ENCODE peak calls at places on chromosomes 12 and 14, in eight cellular contexts. E is right cardiac atrium, D is pancreas, V is PC-3, P is aorta, I is SK-N-SH, W is IMR-90, N is colonic mucosa. G is an unnamed sample. For H3K9me3, the result is how much of the 10 kb centered on the place peaks cover.

GRCh38 chr12:3632256-3633240 is 120.4 kb downstream of the CRACR2A start:
- DNase-seq in V (peak), I (no peak), N (no peak), P (no peak), W (no peak), D (no peak), E (no peak), G (no peak)

GRCh38 chr12:46692606-46693005 is 133.2 kb downstream of the SLC38A4 start:
- DNase-seq in N (no peak), W (no peak), P (no peak), I (no peak), D (no peak), V (no peak), E (no peak), G (no peak)

GRCh38 chr12:119870462-119870861 is 6.7 kb downstream of the CIT start:
- DNase-seq in V (peak), E (no peak), I (no peak), W (no peak), D (no peak), P (no peak), N (no peak), G (no peak)

GRCh38 chr12:88057994-88058718 is 29.0 kb upstream of the C12orf50 start:
- DNase-seq in E (peak), D (no peak), N (no peak), P (no peak), V (no peak), W (peak), I (no peak), G (peak)

GRCh38 chr14:24013654-24014514 is 25.2 kb downstream of the DHRS4L2 start:
- DNase-seq in P (no peak), N (peak), E (no peak), I (peak), V (peak), D (peak), W (peak), G (no peak)

GRCh38 chr14:73231874-73232851 is 5.1 kb upstream of the PAPLN start:
- DNase-seq in D (no peak), W (no peak), E (no peak), N (no peak), I (peak), P (no peak), V (peak), G (no peak)

GRCh38 chr12:14995583-14996425 is 23.0 kb downstream of the PDE6H start:
- DNase-seq in P (no peak), V (peak), D (no peak), N (no peak), I (peak), W (peak), E (no peak), G (no peak)

GRCh38 chr12:60230103-60230502 is 634.3 kb downstream of the SLC16A7 start:
- DNase-seq in N (no peak), V (peak), I (no peak), P (no peak), D (no peak), E (no peak), W (peak), G (no peak)

GRCh38 chr14:39034481-39035296 is 68.3 kb downstream of the SEC23A start:
- DNase-seq in N (no peak), E (no peak), I (peak), W (no peak), D (no peak), P (no peak), V (peak), G (no peak)

GRCh38 chr12:979355-979754 is 11.7 kb upstream of the ERC1 start:
- DNase-seq in V (no peak), W (no peak), P (no peak), I (no peak), E (no peak), N (no peak), D (no peak), G (no peak)

GRCh38 chr12:56129210-56129691 is 1.2 kb downstream of the ESYT1 start:
- DNase-seq in W (peak), E (peak), D (peak), V (peak), N (peak), P (peak), I (peak), G (peak)

GRCh38 chr14:22414876-22415632 is 174.0 kb downstream of the DAD1 start:
- DNase-seq in V (no peak), I (no peak), W (no peak), E (no peak), P (no peak), N (no peak), D (no peak), G (no peak)

GRCh38 chr14:74014299-74014698 is 4.8 kb downstream of the ENTPD5 start:
- DNase-seq in P (no peak), D (no peak), E (no peak), W (no peak), N (no peak), I (no peak), V (no peak), G (no peak)

GRCh38 chr14:58807271-58807670 is 169.5 kb downstream of the DACT1 start:
- DNase-seq in N (no peak), E (no peak), I (no peak), P (no peak), W (no peak), V (no peak), D (no peak), G (no peak)

DNA sequence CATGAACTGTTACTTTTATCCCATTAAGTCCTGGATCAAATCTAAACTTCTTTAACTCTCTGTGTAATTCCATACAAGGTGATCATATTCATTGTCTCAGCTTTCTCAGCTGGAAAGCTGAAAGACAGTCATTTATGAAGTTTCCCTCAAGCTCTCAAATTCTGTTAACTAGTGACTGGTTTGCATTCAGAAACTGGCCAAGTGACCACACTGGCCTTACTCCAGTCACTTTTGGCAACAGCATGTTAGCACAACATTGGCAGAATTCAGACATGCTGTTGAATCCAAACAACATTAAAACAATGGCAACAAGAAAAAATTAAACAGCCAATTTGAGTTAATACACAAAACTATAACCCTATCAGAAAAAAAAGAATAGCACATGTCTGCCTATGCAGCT is 343.3 kb downstream of the MDGA2 start:
- DNase-seq in P (no peak), V (no peak), N (no peak), D (no peak), W (no peak), I (no peak), E (no peak), G (no peak)
- H3K4me3 ChIP-seq in P (no peak), V (no peak), N (no peak), D (no peak), W (no peak), I (no peak), E (no peak), G (no peak)

GRCh38 chr14:42299692-42300091 is 693.0 kb downstream of the LRFN5 start:
- DNase-seq in W (no peak), V (no peak), E (no peak), N (no peak), D (no peak), I (no peak), P (no peak), G (no peak)
- H3K9me3 ChIP-seq in W (under half), V (under half), E (under half), N (under half), D (under half), I (under half), P (under half), G (under half)

DNA sequence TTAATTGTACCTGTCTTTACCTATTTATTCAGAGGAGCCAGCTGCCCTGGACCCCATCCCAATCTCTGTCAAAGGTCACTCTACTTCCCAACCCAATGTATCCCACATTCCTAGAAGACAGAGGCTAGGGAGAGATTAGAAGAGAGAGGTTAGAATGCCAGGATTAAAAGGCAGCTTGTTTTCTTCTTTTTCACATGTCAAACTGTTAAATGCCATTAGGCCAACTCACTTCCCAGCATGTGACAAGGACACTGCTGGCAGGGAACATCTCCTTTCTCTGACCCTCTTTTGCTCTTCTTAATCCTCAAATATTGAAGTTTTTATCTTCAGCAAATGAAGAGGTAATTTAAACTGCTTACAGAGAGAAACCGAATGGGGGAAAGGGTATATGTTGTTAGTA is 89.1 kb downstream of the BBS10 start:
- DNase-seq in P (no peak), N (no peak), E (no peak), V (no peak), D (no peak), I (no peak), W (peak), G (no peak)
- H3K27ac ChIP-seq in P (no peak), N (no peak), E (no peak), V (no peak), D (no peak), I (peak), W (peak), G (peak)

GRCh38 chr12:27970981-27971489 is 1.5 kb downstream of the PTHLH start:
- DNase-seq in N (no peak), D (no peak), E (no peak), V (peak), W (no peak), I (peak), P (no peak), G (peak)
- H3K4me3 ChIP-seq in N (peak), D (no peak), E (peak), V (peak), W (no peak), I (no peak), P (peak), G (peak)

DNA sequence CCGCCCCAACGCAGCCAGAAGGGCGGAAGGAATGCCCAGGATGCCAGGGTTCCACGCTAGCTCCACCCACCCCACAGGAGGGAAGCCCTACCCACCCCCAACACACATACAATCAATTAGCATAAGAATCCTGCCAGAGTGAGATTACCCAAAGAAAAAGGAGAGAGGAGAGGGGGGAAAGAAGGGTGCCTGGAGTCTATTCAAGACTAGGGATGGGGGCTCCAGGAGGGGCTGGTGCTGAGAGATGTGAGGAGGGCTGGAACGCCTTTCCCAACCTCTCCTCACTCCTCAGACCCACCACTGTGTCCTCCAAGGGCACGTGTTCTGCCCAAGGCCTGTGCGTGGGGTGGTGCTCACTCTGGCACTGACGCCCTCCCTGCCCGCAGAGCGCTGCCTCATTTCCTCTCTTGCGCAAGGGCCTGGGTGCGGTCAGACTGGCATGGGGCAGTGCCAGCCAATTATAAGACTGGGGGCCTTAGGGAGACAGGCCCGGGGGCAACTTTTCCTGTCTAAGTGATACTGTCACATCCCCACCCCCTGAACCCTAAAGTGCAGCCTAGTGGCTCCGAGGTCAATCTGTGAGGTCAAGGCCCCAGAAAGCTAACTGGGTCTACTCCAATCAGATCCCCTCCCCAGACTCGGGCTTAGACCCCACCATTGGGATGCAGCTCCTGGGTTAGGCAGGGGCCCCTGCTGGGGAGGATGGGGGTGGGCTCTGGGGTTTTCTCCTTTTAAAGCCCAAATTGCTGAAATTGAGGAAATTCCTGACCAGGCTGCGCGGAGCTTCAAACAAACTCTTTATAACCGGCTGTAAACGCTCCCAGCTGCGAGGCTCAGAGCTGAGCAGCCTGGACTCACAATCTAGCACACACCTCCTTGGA is 10.2 kb upstream of the ITGB7 start:
- DNase-seq in E (peak), V (peak), N (peak), W (no peak), P (peak), I (no peak), D (no peak), G (peak)
- H3K9me3 ChIP-seq in E (under half), V (under half), N (under half), W (under half), P (under half), I (under half), D (under half), G (under half)

G was measured in heart right ventricle.